ENCODE peak calls at places on chromosome 22, in five cellular contexts. R is transverse colon, S is NB4, L is esophagus muscularis mucosa, M is vagina. U is an unnamed sample.

GRCh38 chr22:32018056-32018455 is 25.0 kb upstream of the SLC5A1 start:
- DNase-seq in R (no peak), S (peak), L (no peak), M (no peak), U (no peak)

GRCh38 chr22:24703101-24703500 is 71.4 kb downstream of the PIWIL3 start:
- DNase-seq in R (peak), S (no peak), L (no peak), M (no peak), U (peak)

GRCh38 chr22:22872722-22873708 is 14.6 kb upstream of the IGLL5 start:
- DNase-seq in R (no peak), S (no peak), L (no peak), M (no peak), U (no peak)

GRCh38 chr22:44597616-44598015 is 99.6 kb upstream of the RTL6 start:
- DNase-seq in R (no peak), S (no peak), L (no peak), M (no peak), U (no peak)

GRCh38 chr22:48588151-48588880 is 1239.4 kb downstream of the BRD1 start:
- DNase-seq in R (no peak), S (no peak), L (no peak), M (no peak), U (no peak)

GRCh38 chr22:47476226-47476625 is 713.8 kb downstream of the TBC1D22A start:
- DNase-seq in R (no peak), S (no peak), L (peak), M (no peak), U (no peak)

GRCh38 chr22:37496651-37497599 is 10.7 kb upstream of the MFNG start:
- DNase-seq in R (no peak), S (no peak), L (no peak), M (no peak), U (no peak)

GRCh38 chr22:50247748-50248147 is 2.9 kb upstream of the TUBGCP6 start:
- DNase-seq in R (peak), S (no peak), L (no peak), M (no peak), U (peak)

GRCh38 chr22:49955581-49956417 is 4.8 kb upstream of the PIM3 start:
- DNase-seq in R (peak), S (no peak), L (no peak), M (no peak), U (no peak)

GRCh38 chr22:29080061-29080975 is 7.5 kb downstream of the KREMEN1 start:
- DNase-seq in R (no peak), S (peak), L (no peak), M (no peak), U (no peak)

GRCh38 chr22:47201996-47202818 is 439.8 kb downstream of the TBC1D22A start:
- DNase-seq in R (no peak), S (no peak), L (peak), M (no peak), U (peak)

DNA sequence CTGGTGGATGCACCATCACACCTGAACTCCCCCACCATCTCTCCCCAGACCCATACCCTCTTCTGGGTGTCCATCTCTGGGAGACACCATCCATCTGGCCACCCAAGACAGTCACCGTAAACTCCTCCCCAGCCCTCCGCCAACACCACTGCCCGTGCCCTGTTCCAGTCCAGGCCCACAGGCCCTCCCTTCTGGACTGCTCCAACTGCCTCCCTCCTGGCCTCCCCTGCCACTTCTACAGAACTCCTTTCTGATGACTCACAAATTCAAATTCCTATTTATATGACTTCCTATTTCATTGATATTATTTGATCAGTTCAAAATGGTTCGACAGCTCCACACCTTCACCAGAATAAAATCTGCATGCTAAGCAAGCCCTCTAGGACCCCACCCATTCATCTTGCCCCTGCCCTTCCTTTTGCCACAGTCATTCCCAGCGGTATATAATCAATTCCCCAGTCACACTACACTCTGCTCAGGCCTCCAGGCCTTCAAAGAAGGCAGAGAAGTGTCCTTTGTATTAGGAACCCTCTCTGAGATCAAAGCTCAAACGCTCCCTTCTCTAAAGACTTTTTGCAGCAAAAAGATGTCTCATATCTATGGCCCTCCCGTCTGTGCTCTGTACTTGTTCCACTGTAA is 29.1 kb downstream of the MYH9 start:
- DNase-seq in R (no peak), S (no peak), L (no peak), M (no peak), U (no peak)
- TF ChIP-seq POLR2A in R (no peak), S (no peak), L (no peak), M (no peak), U (no peak)

GRCh38 chr22:19986410-19987341 is 29.9 kb downstream of the ARVCF start:
- DNase-seq in R (peak), S (peak), L (no peak), M (no peak), U (peak)
- TF ChIP-seq POLR2A in R (peak), S (no peak), L (peak), M (peak), U (no peak)

GRCh38 chr22:40215266-40215665 is 37.5 kb downstream of the TNRC6B start:
- DNase-seq in R (no peak), S (peak), L (no peak), M (no peak), U (peak)

GRCh38 chr22:40210814-40211213 is 33.1 kb downstream of the TNRC6B start:
- DNase-seq in R (no peak), S (peak), L (no peak), M (no peak), U (no peak)

GRCh38 chr22:40211481-40212052 is 33.8 kb downstream of the TNRC6B start:
- DNase-seq in R (no peak), S (no peak), L (no peak), M (no peak), U (no peak)

GRCh38 chr22:40212126-40212525 is 34.4 kb downstream of the TNRC6B start:
- DNase-seq in R (no peak), S (no peak), L (no peak), M (no peak), U (no peak)

GRCh38 chr22:40213478-40213877 is 35.8 kb downstream of the TNRC6B start:
- DNase-seq in R (no peak), S (no peak), L (no peak), M (no peak), U (no peak)
- TF ChIP-seq POLR2A in R (no peak), S (no peak), L (no peak), M (no peak), U (no peak)

GRCh38 chr22:45671783-45672563 is at the start of gene ATXN10:
- DNase-seq in R (peak), S (peak), L (no peak), M (no peak), U (peak)
- TF ChIP-seq POLR2A in R (peak), S (peak), L (no peak), M (no peak), U (no peak)

GRCh38 chr22:18023509-18024275 is 669 bp downstream of the MICAL3 start:
- DNase-seq in R (peak), S (no peak), L (no peak), M (no peak), U (peak)
- TF ChIP-seq POLR2A in R (peak), S (no peak), L (peak), M (peak), U (no peak)

GRCh38 chr22:43152355-43153071 is 1.2 kb downstream of the TSPO start:
- DNase-seq in R (peak), S (peak), L (no peak), M (no peak), U (peak)

GRCh38 chr22:43150731-43151206 is 590 bp upstream of the TSPO start:
- DNase-seq in R (no peak), S (no peak), L (no peak), M (no peak), U (no peak)

GRCh38 chr22:43152001-43152354 is 619 bp downstream of the TSPO start:
- DNase-seq in R (no peak), S (no peak), L (no peak), M (no peak), U (no peak)

GRCh38 chr22:43153916-43154315 is 2.6 kb downstream of the TSPO start:
- DNase-seq in R (no peak), S (peak), L (no peak), M (no peak), U (no peak)

DNA sequence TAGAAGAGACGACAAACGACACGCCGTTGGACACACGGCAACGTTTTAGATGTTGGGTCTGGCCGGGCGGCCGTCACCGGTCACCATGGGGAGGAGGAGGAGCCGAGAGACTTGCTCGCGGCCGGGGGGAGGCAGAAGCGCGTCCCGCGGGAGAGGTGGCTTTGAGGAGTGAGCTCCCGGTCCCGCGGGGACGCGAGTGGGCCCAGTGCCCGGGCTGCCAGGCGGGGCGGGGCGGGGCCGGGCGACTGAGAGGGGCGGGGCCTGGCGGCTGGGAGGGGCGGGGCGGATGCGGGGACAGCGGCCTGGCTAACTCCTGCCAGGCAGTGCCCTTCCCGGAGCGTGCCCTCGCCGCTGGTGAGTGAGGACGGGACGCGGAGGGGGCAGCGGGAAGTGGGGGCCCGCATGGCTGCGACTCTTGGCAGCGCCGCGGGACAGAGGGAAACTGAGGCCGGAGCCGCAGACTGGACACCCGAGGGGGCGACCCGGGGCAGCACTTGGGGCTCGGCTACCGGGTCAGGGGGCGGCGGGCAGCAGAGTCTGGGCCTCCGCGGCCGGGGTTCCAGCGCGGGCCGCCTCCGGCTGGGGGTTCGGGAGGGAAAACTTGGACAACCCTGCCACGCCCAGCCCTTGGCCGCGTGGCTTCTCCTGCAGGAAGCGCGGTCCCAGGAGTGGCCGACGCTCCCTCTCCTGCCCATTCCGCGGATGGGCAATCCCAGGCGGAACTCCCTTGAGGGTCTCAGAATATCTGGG is at the start of gene TSPO:
- DNase-seq in R (peak), S (peak), L (peak), M (no peak), U (peak)
- TF ChIP-seq POLR2A in R (peak), S (peak), L (peak), M (peak), U (no peak)

GRCh38 chr22:27173530-27173929 is 516.1 kb downstream of the MIAT start:
- DNase-seq in R (no peak), S (no peak), L (no peak), M (no peak), U (no peak)

GRCh38 chr22:27174970-27175369 is 517.6 kb downstream of the MIAT start:
- DNase-seq in R (no peak), S (no peak), L (no peak), M (no peak), U (no peak)

GRCh38 chr22:27179161-27179560 is 521.8 kb downstream of the MIAT start:
- DNase-seq in R (no peak), S (no peak), L (no peak), M (no peak), U (no peak)

GRCh38 chr22:27175444-27175843 is 518.1 kb downstream of the MIAT start:
- DNase-seq in R (no peak), S (no peak), L (no peak), M (no peak), U (no peak)

GRCh38 chr22:27175974-27176373 is 518.6 kb downstream of the MIAT start:
- DNase-seq in R (no peak), S (no peak), L (no peak), M (no peak), U (no peak)
- TF ChIP-seq POLR2A in R (no peak), S (no peak), L (no peak), M (no peak), U (no peak)

DNA sequence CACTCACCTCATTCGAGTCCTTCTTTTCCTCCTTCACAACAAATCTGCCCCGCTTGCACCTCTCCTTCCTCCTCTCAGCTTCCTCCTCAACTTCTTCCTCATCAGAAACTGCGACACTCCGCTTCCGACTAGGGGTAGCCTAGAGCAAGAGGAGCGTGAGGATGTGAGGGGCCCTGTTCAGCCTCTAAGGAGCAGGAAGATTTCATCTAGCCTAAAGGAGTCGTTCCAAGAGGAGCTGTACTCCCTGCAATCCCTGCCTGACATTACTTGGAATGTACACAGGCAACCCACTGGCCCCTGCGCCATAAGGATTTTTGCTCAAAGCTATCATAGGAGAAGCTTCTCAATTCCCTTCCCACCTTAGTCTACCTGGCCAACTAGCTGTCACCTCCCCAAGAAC is 34.5 kb downstream of the MORC2 start:
- DNase-seq in R (no peak), S (no peak), L (peak), M (no peak), U (no peak)
- TF ChIP-seq POLR2A in R (no peak), S (no peak), L (no peak), M (no peak), U (no peak)

GRCh38 chr22:20916916-20917810 is at the start of gene CRKL:
- DNase-seq in R (peak), S (peak), L (peak), M (no peak), U (peak)
- TF ChIP-seq POLR2A in R (peak), S (peak), L (peak), M (peak), U (no peak)

U was measured in stomach.